ENCODE peak calls at places on chromosome 18, in nine cellular contexts. G, Z, E, V, F, D, J, N and A are unnamed samples.

GRCh38 chr18:63137999-63138448 is 181.5 kb downstream of the BCL2 start:
- DNase-seq in G (peak), Z (no peak), E (no peak), V (peak), F (no peak), D (no peak), J (no peak), N (no peak), A (peak)

GRCh38 chr18:42028232-42028832 is 73.3 kb downstream of the PIK3C3 start:
- DNase-seq in G (no peak), Z (peak), E (peak), V (peak), F (no peak), D (peak), J (peak), N (no peak), A (peak)

GRCh38 chr18:48621815-48622555 is 83.2 kb downstream of the CTIF start:
- DNase-seq in G (no peak), Z (no peak), E (no peak), V (no peak), F (no peak), D (peak), J (peak), N (no peak), A (no peak)

GRCh38 chr18:3056311-3056710 is 43.4 kb upstream of the LPIN2 start:
- DNase-seq in G (no peak), Z (no peak), E (no peak), V (no peak), F (no peak), D (no peak), J (no peak), N (no peak), A (no peak)

GRCh38 chr18:52312321-52312720 is 27.7 kb upstream of the DCC start:
- DNase-seq in G (no peak), Z (no peak), E (peak), V (no peak), F (no peak), D (no peak), J (peak), N (no peak), A (no peak)

GRCh38 chr18:9058426-9058825 is 44.1 kb upstream of the NDUFV2 start:
- DNase-seq in G (no peak), Z (no peak), E (no peak), V (no peak), F (peak), D (no peak), J (no peak), N (no peak), A (no peak)

GRCh38 chr18:31645411-31645810 is 39.0 kb downstream of the B4GALT6 start:
- DNase-seq in G (no peak), Z (no peak), E (no peak), V (no peak), F (no peak), D (no peak), J (no peak), N (no peak), A (no peak)

GRCh38 chr18:26462304-26462703 is 86.0 kb downstream of the KCTD1 start:
- DNase-seq in G (no peak), Z (no peak), E (no peak), V (no peak), F (no peak), D (no peak), J (no peak), N (no peak), A (no peak)

GRCh38 chr18:62452280-62452824 is 70.5 kb upstream of the ZCCHC2 start:
- DNase-seq in G (no peak), Z (peak), E (no peak), V (no peak), F (peak), D (peak), J (no peak), N (no peak), A (no peak)

GRCh38 chr18:48896875-48897511 is 53.8 kb downstream of the SMAD7 start:
- DNase-seq in G (no peak), Z (peak), E (peak), V (no peak), F (no peak), D (peak), J (peak), N (no peak), A (no peak)